ENCODE peak calls at places on chromosomes 12 and 14, in four cellular contexts. S is Peyer's patch, I is tibial nerve, Z is upper lobe of right lung. N is an unnamed sample.
A peak's percentile ranks its signal among the peaks of the same experiment; 100 is the strongest.

GRCh38 chr12:47549258-47549657 is 156.6 kb downstream of the RPAP3 start:
- DNase-seq in S (no peak), I (no peak), Z (no peak), N (no peak)

GRCh38 chr14:37985826-37986470 is 221.8 kb upstream of the SSTR1 start:
- DNase-seq in S (no peak), I (peak; percentile 36), Z (no peak), N (peak; percentile 36)

GRCh38 chr12:115383668-115384067 is 699.7 kb upstream of the TBX3 start:
- DNase-seq in S (no peak), I (no peak), Z (no peak), N (no peak)

GRCh38 chr12:75779891-75780501 is 251.6 kb downstream of the PHLDA1 start:
- DNase-seq in S (no peak), I (no peak), Z (no peak), N (no peak)

GRCh38 chr12:102511575-102511974 is 31.2 kb upstream of the IGF1 start:
- DNase-seq in S (no peak), I (no peak), Z (no peak), N (no peak)

GRCh38 chr14:77307099-77307496 is 13.6 kb downstream of the POMT2 start:
- DNase-seq in S (no peak), I (no peak), Z (no peak), N (no peak)

GRCh38 chr14:59427653-59428578 is 37.3 kb downstream of the GPR135 start:
- DNase-seq in S (no peak), I (no peak), Z (no peak), N (no peak)

GRCh38 chr12:6965026-6965661 is 5.3 kb downstream of the PHB2 start:
- DNase-seq in S (peak; percentile 92), I (peak; percentile 74), Z (peak; percentile 91), N (peak; percentile 83)

GRCh38 chr12:48925218-48925871 is at the start of gene FKBP11:
- DNase-seq in S (peak; percentile 79), I (peak; percentile 26), Z (peak; percentile 86), N (peak; percentile 74)

GRCh38 chr14:104373855-104374717 is 205.5 kb upstream of the C14orf180 start:
- DNase-seq in S (no peak), I (no peak), Z (no peak), N (no peak)

GRCh38 chr14:99682809-99683618 is 1.1 kb upstream of the CYP46A1 start:
- DNase-seq in S (peak; percentile 89), I (peak; percentile 81), Z (peak; percentile 90), N (peak; percentile 77)

GRCh38 chr12:132289356-132290202 is 39.8 kb downstream of the GALNT9 start:
- DNase-seq in S (no peak), I (no peak), Z (no peak), N (no peak)

GRCh38 chr14:90383731-90384542 is 12.9 kb upstream of the CALM1 start:
- DNase-seq in S (peak; percentile 81), I (peak; percentile 59), Z (peak; percentile 84), N (peak; percentile 52)

GRCh38 chr14:22052795-22053194 is 379.2 kb upstream of the OR4E1 start:
- DNase-seq in S (no peak), I (no peak), Z (no peak), N (peak; percentile 34)

GRCh38 chr12:25254271-25254880 is 3.6 kb upstream of the KRAS start:
- DNase-seq in S (no peak), I (no peak), Z (no peak), N (no peak)

GRCh38 chr12:29754235-29755189 is 29.2 kb downstream of the TMTC1 start:
- DNase-seq in S (no peak), I (no peak), Z (no peak), N (no peak)

GRCh38 chr14:33837943-33838683 is 112.8 kb downstream of the EGLN3 start:
- DNase-seq in S (no peak), I (no peak), Z (no peak), N (no peak)

GRCh38 chr12:3543826-3544225 is 52.8 kb downstream of the PRMT8 start:
- DNase-seq in S (no peak), I (no peak), Z (no peak), N (no peak)

GRCh38 chr12:124151583-124151982 is 143.3 kb upstream of the RFLNA start:
- DNase-seq in S (no peak), I (no peak), Z (no peak), N (no peak)

GRCh38 chr14:47935332-47935731 is 259.9 kb upstream of the MDGA2 start:
- DNase-seq in S (no peak), I (no peak), Z (no peak), N (no peak)

GRCh38 chr14:103163199-103163598 is 39.9 kb downstream of the TNFAIP2 start:
- DNase-seq in S (no peak), I (no peak), Z (no peak), N (no peak)

GRCh38 chr12:6766651-6767300 is 613 bp downstream of the PTMS start:
- DNase-seq in S (peak; percentile 90), I (peak; percentile 65), Z (peak; percentile 93), N (no peak)

GRCh38 chr12:119006749-119007148 is 25.4 kb downstream of the SRRM4 start:
- DNase-seq in S (no peak), I (no peak), Z (no peak), N (no peak)

GRCh38 chr12:50785406-50785805 is 21.5 kb downstream of the ATF1 start:
- DNase-seq in S (no peak), I (no peak), Z (no peak), N (no peak)

GRCh38 chr12:121958521-121959240 is 40.3 kb downstream of the CFAP251 start:
- DNase-seq in S (no peak), I (no peak), Z (no peak), N (no peak)

GRCh38 chr12:55296469-55296868 is at the start of gene OR6C6:
- DNase-seq in S (no peak), I (no peak), Z (no peak), N (no peak)

GRCh38 chr14:84646791-84647500 is 883.0 kb upstream of the FLRT2 start:
- DNase-seq in S (no peak), I (no peak), Z (no peak), N (no peak)

GRCh38 chr12:42023733-42024494 is 120.8 kb downstream of the GXYLT1 start:
- DNase-seq in S (peak; percentile 78), I (peak; percentile 76), Z (peak; percentile 83), N (peak; percentile 51)
- TF ChIP-seq CTCF in S (peak; percentile 74), I (peak; percentile 84), Z (peak; percentile 96), N (peak; percentile 90)

GRCh38 chr12:94595152-94595551 is 55.2 kb downstream of the TMCC3 start:
- DNase-seq in S (no peak), I (no peak), Z (no peak), N (no peak)
- H3K9me3 ChIP-seq in S (no peaks in the 10 kb centered on the region), I (no peaks in the 10 kb centered on the region), Z (no peaks in the 10 kb centered on the region), N (no peaks in the 10 kb centered on the region)

GRCh38 chr12:2240390-2240789 is 187.6 kb downstream of the CACNA1C start:
- DNase-seq in S (no peak), I (no peak), Z (no peak), N (no peak)
- H3K27ac ChIP-seq in S (no peak overlapping the region), I (no peak overlapping the region), Z (no peak overlapping the region), N (no peak overlapping the region)

GRCh38 chr12:78085562-78086182 is 255.0 kb downstream of the NAV3 start:
- DNase-seq in S (no peak), I (no peak), Z (no peak), N (no peak)
- TF ChIP-seq CTCF in S (no peak), I (no peak), Z (no peak), N (no peak)

DNA sequence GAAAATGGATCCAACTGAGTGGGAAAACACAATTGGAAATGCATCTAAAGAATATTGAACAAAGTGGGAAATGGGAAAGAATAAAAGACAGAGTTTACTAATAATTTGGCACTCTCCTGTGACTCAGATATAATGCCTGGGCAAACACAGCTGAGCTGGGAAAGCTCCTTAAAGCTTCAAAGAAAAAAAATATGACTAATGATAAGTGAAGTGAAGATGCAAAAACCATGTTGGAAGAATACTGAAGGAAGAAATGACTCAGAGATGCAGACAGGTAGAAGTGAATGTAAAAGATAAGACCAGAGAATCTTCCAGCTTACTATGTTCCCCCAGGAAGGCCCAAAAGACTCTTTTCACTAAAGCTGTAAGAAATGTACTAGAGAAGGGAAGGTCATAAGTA is 62.4 kb upstream of the FOXG1 start:
- DNase-seq in S (no peak), I (no peak), Z (no peak), N (no peak)
- H3K9me3 ChIP-seq in S (no peaks in the 10 kb centered on the region), I (no peaks in the 10 kb centered on the region), Z (no peaks in the 10 kb centered on the region), N (peaks cover 6% of the 10 kb centered on the region)

DNA sequence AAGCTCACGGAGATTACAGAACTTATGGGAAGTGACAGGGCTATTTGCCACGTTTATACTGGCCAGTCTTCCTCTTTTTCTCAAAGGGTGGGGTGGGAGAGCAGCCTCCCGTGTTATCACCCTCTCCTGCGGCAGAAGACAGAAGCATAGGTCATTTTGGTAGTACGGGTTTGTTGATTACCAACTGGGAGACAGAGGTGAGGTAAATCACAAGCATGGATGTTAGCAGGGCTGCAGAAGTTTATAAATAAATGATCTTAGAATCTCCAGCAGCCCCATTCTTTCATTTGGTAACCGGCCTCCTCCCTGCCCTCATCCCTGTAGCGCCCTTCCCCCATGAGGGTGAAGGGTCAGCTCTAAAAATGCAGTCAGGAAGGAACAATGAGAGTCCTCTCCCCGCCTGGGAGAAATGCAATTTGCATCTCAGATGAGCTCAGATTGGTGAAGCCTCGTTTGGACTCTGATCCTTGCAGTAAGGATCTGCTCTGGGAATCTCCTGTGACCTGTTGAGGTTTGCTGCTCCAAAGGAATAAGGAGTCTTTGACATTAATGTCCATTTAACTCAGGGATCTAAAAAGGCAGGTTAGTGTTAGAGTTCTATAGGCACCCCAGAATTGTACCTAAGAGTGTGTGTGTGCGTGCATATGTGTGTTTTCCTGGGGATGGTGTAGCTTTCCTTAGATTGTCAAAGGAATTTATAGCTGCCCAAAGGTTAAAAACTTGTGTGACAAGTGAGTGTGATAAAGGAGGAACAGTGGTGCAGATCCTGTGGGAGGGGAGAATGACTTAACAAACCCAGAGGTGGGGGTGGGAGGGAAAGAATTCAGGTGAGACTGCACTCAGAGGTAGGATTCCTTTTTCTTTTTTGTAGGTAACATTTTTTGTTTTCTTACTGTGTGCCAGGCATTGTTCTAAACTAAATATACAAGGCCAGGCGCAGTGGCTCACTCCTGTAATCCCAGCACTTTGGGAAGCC is 45.0 kb upstream of the SINHCAF start:
- DNase-seq in S (peak; percentile 63), I (no peak), Z (no peak), N (no peak)
- H3K27ac ChIP-seq in S (peak overlapping the region; percentile 73), I (no peak overlapping the region), Z (peak overlapping the region; percentile 26), N (no peak overlapping the region)

GRCh38 chr12:111148005-111148404 is 220.9 kb downstream of the PHETA1 start:
- DNase-seq in S (no peak), I (no peak), Z (no peak), N (no peak)
- TF ChIP-seq CTCF in S (no peak), I (no peak), Z (no peak), N (no peak)

GRCh38 chr12:34289431-34290190 is 267.3 kb downstream of the ALG10 start:
- DNase-seq in S (no peak), I (no peak), Z (peak; percentile 48), N (peak; percentile 21)
- H3K9me3 ChIP-seq in S (peaks cover 49% of the 10 kb centered on the region), I (peaks cover 11% of the 10 kb centered on the region), Z (no peaks in the 10 kb centered on the region), N (peaks cover 13% of the 10 kb centered on the region)

DNA sequence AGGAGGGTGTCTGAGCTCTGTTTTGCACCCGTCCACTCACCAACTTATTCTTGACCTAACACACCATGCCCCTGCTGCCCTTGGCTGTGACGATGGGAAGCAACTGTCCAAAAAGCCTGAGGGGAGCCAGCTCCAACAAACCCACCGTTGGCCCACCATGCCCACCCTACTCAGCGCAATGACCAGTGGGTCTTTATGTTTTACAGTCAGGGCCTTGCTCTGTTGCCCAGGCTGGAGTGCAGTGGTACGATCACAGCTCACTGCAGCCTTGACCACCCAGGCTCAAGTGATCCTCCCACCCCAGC is 160.3 kb downstream of the ZFP36L1 start:
- DNase-seq in S (no peak), I (no peak), Z (no peak), N (no peak)
- H3K27ac ChIP-seq in S (no peak overlapping the region), I (peak overlapping the region; percentile 90), Z (peak overlapping the region; percentile 36), N (no peak overlapping the region)

N was measured in CD4-positive, alpha-beta T cell.